ENCODE peak calls at places on chromosome 6, in eight cellular contexts. C is tibial artery, D is AG09319, R is cardiac fibroblast, O is foreskin fibroblast, S is RWPE1, X is HCT116, U is HFFc6. I is an unnamed sample.

GRCh38 chr6:31770860-31771259 is 6.3 kb downstream of the VWA7 start:
- DNase-seq in R (no peak), X (no peak), D (no peak), C (no peak), U (no peak), S (no peak), O (no peak), I (no peak)

GRCh38 chr6:41704656-41705328 is 30.6 kb downstream of the TFEB start:
- DNase-seq in S (no peak), U (no peak), D (no peak), C (no peak), R (no peak), O (no peak), X (no peak), I (no peak)

GRCh38 chr6:4356899-4357659 is 221.7 kb upstream of the ECI2 start:
- DNase-seq in C (no peak), X (no peak), O (no peak), S (no peak), D (no peak), U (no peak), R (no peak), I (no peak)

GRCh38 chr6:11163932-11164331 is 52.4 kb upstream of the ERVFRD-1 start:
- DNase-seq in X (no peak), R (no peak), O (no peak), D (no peak), C (no peak), U (no peak), S (no peak), I (peak; percentile 46)

GRCh38 chr6:168105813-168106660 is 27.0 kb upstream of the FRMD1 start:
- DNase-seq in R (no peak), X (no peak), C (no peak), D (no peak), S (no peak), O (no peak), U (no peak), I (no peak)

GRCh38 chr6:159360306-159360705 is 191.1 kb downstream of the FNDC1 start:
- DNase-seq in X (no peak), R (peak; percentile 2), O (peak; percentile 58), C (no peak), D (no peak), U (no peak), S (no peak), I (no peak)

GRCh38 chr6:98828991-98829411 is 5.4 kb upstream of the POU3F2 start:
- DNase-seq in C (no peak), U (no peak), R (no peak), X (no peak), O (no peak), S (no peak), D (no peak), I (no peak)

GRCh38 chr6:31871068-31871659 is 7.6 kb downstream of the SLC44A4 start:
- DNase-seq in O (peak; percentile 57), S (no peak), C (no peak), U (peak; percentile 8), R (peak; percentile 6), D (no peak), X (no peak), I (no peak)

GRCh38 chr6:99334526-99335127 is 14.8 kb downstream of the FAXC start:
- DNase-seq in R (peak; percentile 78), X (peak; percentile 57), C (no peak), D (peak; percentile 7), S (peak; percentile 51), U (peak; percentile 60), O (peak; percentile 71), I (peak; percentile 65)

GRCh38 chr6:99348823-99349619 is 453 bp downstream of the FAXC start:
- DNase-seq in U (no peak), S (no peak), X (no peak), O (peak; percentile 23), D (no peak), R (no peak), C (no peak), I (no peak)

GRCh38 chr6:105499928-105500327 is 97.0 kb upstream of the PREP start:
- DNase-seq in S (no peak), R (peak; percentile 9), O (peak; percentile 52), D (no peak), X (no peak), C (no peak), U (no peak), I (no peak)

GRCh38 chr6:41059569-41059968 is 6.6 kb downstream of the APOBEC2 start:
- DNase-seq in S (peak; percentile 20), C (no peak), X (no peak), U (peak; percentile 48), D (no peak), O (peak; percentile 70), R (peak; percentile 46), I (no peak)

GRCh38 chr6:42084889-42085288 is 34.6 kb downstream of the TAF8 start:
- DNase-seq in C (no peak), R (peak; percentile 24), O (peak; percentile 59), S (no peak), D (no peak), X (no peak), U (no peak), I (no peak)

GRCh38 chr6:133240511-133241087 is 558 bp upstream of the EYA4 start:
- DNase-seq in D (no peak), R (peak; percentile 3), O (peak; percentile 41), X (no peak), S (no peak), U (no peak), C (no peak), I (peak; percentile 32)

GRCh38 chr6:125779924-125780539 is 10.7 kb upstream of the NCOA7 start:
- DNase-seq in D (peak; percentile 87), C (peak; percentile 91), U (peak; percentile 87), X (peak; percentile 83), S (peak; percentile 94), R (peak; percentile 97), O (peak; percentile 94), I (peak; percentile 89)
- TF ChIP-seq CTCF in D (no peak), C (peak; percentile 54), U (peak; percentile 47), X (no peak), S (no peak), R (peak; percentile 30), O (no peak), I (no peak)

DNA sequence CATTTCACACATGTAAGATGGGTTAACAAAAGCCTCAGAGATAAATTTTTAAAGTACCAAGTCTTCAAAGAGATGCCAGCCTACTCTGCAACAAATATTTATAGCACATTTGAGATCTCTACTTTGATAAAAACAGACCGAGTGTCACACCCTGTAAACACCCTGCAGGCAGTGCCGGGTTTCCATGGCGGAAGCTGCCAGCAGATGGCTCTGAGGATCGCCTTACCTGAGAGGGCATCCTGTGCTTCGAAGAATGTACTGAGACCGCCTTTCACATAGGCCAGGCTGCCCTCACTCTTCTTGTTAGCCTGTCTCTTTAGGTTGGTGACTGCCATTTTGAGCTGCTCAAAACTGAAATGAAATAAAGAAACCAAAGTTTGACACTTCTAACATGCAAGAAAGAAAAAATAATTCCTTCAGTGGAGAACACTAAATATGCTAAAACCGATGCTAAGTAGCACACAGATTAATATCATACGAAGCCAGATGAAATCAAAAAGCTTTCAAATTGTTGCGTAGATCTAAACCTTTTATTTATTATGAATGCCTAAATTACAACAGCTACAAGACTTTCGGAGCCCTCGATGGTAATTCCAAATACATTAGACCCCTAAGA is 39.3 kb downstream of the HUS1B start:
- DNase-seq in S (peak; percentile 17), C (no peak), X (no peak), D (no peak), O (no peak), R (no peak), U (no peak), I (no peak)
- TF ChIP-seq CTCF in S (no peak), C (no peak), X (peak; percentile 13), D (no peak), O (no peak), R (no peak), U (no peak), I (no peak)

GRCh38 chr6:22082278-22082677 is 214.6 kb downstream of the PRL start:
- DNase-seq in X (no peak), O (peak; percentile 21), D (no peak), C (no peak), U (no peak), R (peak; percentile 18), S (no peak), I (no peak)

GRCh38 chr6:22078802-22079545 is 217.9 kb downstream of the PRL start:
- DNase-seq in U (no peak), X (no peak), R (no peak), C (no peak), D (no peak), S (no peak), O (no peak), I (no peak)

GRCh38 chr6:22078288-22078687 is 218.5 kb downstream of the PRL start:
- DNase-seq in D (no peak), O (no peak), S (no peak), X (no peak), U (no peak), C (no peak), R (no peak), I (no peak)

GRCh38 chr6:22079788-22080187 is 217.0 kb downstream of the PRL start:
- DNase-seq in S (no peak), R (peak; percentile 87), D (no peak), U (no peak), O (peak; percentile 78), C (no peak), X (no peak), I (no peak)

DNA sequence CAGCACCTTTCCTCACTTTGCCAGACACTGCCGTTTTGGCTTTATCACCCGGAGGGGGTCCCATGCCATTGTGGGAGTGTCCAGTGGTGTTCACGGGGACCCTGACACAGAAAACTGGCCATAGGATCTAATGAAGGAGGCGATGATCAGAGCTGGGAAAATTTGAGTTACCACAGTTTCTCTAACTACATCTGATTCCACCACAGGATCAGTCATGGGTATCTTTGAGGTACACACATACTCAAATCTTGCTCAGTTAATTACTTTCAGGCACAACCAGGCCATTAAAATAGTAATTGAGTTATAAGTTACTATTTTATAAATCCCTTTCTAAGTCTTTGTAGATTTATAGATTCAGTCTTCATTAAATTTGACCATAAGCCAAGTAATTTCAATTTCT is 215.1 kb downstream of the PRL start:
- DNase-seq in D (no peak), U (no peak), O (no peak), X (no peak), S (no peak), C (no peak), R (no peak), I (peak; percentile 17)
- TF ChIP-seq CTCF in D (no peak), U (no peak), O (no peak), X (no peak), S (no peak), C (no peak), R (no peak), I (no peak)

GRCh38 chr6:89566930-89567634 is 71.5 kb downstream of the LYRM2 start:
- DNase-seq in D (no peak), S (no peak), X (no peak), O (no peak), R (no peak), U (no peak), C (no peak), I (no peak)
- TF ChIP-seq CTCF in D (no peak), S (no peak), X (no peak), O (no peak), R (no peak), U (no peak), C (no peak), I (no peak)

I was measured in GM20000.